ENCODE peak calls at places on chromosomes 7 and 10, in five cellular contexts. G, T, Q, P and E are unnamed samples.

GRCh38 chr7:155219947-155220769 is 77.5 kb upstream of the INSIG1 start:
- DNase-seq in G (no peak), T (no peak), Q (no peak), P (no peak), E (no peak)

GRCh38 chr10:15349133-15349532 is 22.0 kb downstream of the FAM171A1 start:
- DNase-seq in G (no peak), T (no peak), Q (no peak), P (no peak), E (no peak)

GRCh38 chr10:124508070-124508667 is 46.5 kb downstream of the LHPP start:
- DNase-seq in G (no peak), T (no peak), Q (no peak), P (no peak), E (no peak)

GRCh38 chr7:152436279-152437147 is 710 bp upstream of the KMT2C start:
- DNase-seq in G (peak), T (peak), Q (peak), P (peak), E (peak)

GRCh38 chr7:115346685-115347084 is 424.8 kb downstream of the MDFIC start:
- DNase-seq in G (no peak), T (no peak), Q (no peak), P (no peak), E (no peak)

GRCh38 chr10:33136781-33137180 is 178.8 kb upstream of the ITGB1 start:
- DNase-seq in G (peak), T (no peak), Q (peak), P (peak), E (no peak)

GRCh38 chr7:110373514-110374258 is 717.2 kb upstream of the LRRN3 start:
- DNase-seq in G (peak), T (no peak), Q (peak), P (peak), E (no peak)

GRCh38 chr10:122504551-122504950 is 43.2 kb downstream of the HTRA1 start:
- DNase-seq in G (no peak), T (no peak), Q (peak), P (peak), E (no peak)

GRCh38 chr10:49187950-49188761 is at the start of gene TMEM273:
- DNase-seq in G (peak), T (no peak), Q (no peak), P (no peak), E (no peak)

GRCh38 chr7:71272509-71273214 is 140.7 kb downstream of the GALNT17 start:
- DNase-seq in G (no peak), T (no peak), Q (no peak), P (no peak), E (no peak)

GRCh38 chr10:132499367-132499685 is 38.3 kb upstream of the INPP5A start:
- DNase-seq in G (no peak), T (no peak), Q (no peak), P (no peak), E (no peak)

GRCh38 chr7:64884085-64884912 is 18.8 kb upstream of the ZNF273 start:
- DNase-seq in G (no peak), T (no peak), Q (no peak), P (no peak), E (peak)

GRCh38 chr10:71621263-71621751 is 98.3 kb downstream of the C10orf105 start:
- DNase-seq in G (no peak), T (no peak), Q (no peak), P (peak), E (peak)

GRCh38 chr10:68052463-68052862 is 22.6 kb downstream of the HERC4 start:
- DNase-seq in G (peak), T (no peak), Q (peak), P (peak), E (no peak)

GRCh38 chr10:114038819-114039218 is 4.8 kb upstream of the ADRB1 start:
- DNase-seq in G (no peak), T (no peak), Q (no peak), P (no peak), E (no peak)

GRCh38 chr7:31020652-31021051 is 31.5 kb upstream of the ADCYAP1R1 start:
- DNase-seq in G (no peak), T (no peak), Q (no peak), P (no peak), E (peak)

GRCh38 chr7:95578299-95578855 is 17.9 kb downstream of the PDK4 start:
- DNase-seq in G (no peak), T (no peak), Q (no peak), P (no peak), E (no peak)

DNA sequence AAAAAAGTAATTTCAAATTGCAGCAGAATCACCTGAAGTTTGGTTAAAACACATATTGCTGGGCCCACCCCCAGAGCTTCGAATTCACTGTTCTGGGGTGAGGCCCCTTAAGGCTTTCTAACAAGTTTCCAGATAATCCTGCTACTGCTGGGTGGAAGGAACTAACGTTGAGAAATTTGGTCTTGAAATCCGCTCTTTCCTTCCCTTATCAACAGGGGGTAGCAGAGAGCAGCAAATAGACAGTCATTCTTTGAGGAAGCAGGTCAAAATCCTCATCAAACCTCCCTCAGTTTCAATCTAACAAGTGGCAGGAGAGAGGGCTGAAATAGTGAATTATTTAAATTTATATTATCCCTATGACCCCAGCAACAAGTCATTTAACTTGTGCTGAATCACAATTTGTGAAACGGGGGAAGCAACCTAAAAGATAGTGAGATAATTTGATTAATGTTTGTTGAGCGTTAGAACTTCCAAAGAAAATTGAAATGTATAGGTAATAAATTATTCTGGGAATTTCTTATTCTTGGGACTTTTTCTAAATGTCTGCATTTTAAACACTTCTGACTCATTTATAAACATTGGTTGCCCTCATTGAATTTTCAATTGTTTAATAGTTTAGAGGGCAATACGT is 21.7 kb upstream of the MALSU1 start:
- DNase-seq in G (peak), T (peak), Q (peak), P (peak), E (peak)
- H2AFZ ChIP-seq in G (no peak), T (peak), Q (no peak), P (no peak), E (no peak)

GRCh38 chr7:27165655-27166474 is 528 bp upstream of the HOXA9 start:
- DNase-seq in G (no peak), T (no peak), Q (no peak), P (peak), E (no peak)
- H3K23ac ChIP-seq in G (no peak), T (no peak), Q (no peak), P (peak), E (no peak)

DNA sequence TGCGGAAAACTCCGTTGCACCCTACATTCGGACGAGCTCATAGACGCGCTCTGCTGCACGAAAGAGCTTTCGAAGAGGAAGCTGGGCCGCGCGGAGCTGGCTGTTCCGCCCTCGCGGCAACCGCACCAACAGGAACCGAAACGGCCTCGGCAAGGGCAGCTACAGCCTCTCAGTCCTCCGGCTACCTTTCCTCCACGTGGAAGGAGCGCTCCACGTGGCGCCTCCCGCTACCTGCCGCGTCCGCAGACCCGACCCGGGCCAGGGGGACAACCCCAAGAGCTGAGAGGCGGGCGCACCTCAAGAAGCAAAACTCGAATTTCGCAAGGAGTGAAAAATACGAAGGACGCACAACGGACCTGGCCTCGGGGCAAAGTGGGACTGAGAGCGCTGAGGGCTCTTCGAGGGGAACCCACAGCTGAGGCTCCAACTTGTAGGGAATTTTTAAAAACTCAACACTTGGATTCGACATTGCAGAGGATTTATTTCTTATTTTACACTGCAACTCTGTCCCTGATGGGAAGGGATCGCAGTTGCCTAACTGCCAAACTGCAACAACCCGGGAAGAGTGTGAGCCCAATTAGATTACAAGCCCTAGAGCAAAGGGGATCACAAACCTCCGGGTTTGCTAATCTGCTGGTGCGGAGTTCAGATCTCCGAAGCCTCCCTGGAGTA is 1.4 kb downstream of the HPSE2 start:
- DNase-seq in G (peak), T (no peak), Q (peak), P (peak), E (peak)
- H4K8ac ChIP-seq in G (no peak), T (peak), Q (no peak), P (peak), E (no peak)

GRCh38 chr7:101206665-101207042 is 5.8 kb upstream of the MOGAT3 start:
- DNase-seq in G (no peak), T (no peak), Q (no peak), P (no peak), E (no peak)
- H2AFZ ChIP-seq in G (no peak), T (no peak), Q (no peak), P (no peak), E (no peak)

GRCh38 chr10:22026287-22026686 is 22.8 kb upstream of the DNAJC1 start:
- DNase-seq in G (no peak), T (no peak), Q (no peak), P (no peak), E (no peak)
- H3K23ac ChIP-seq in G (no peak), T (no peak), Q (no peak), P (no peak), E (no peak)

DNA sequence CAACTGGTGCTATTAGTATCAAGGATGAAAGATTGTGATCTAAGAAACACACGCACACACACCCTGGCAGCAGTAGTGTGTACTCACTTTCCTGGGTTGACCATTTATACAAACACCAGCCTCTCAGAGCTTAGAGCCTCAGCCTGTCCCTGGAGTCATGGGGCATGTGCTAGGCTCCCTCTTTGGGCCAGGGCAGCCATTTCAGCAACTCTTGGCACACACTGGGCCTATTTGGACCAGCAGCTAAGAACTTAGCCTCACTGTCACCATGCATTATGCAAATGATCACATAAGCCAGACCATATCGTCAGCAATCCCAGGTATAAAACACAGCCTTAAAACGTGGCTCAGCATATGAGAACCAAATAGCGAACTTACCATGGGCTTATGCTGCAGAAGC is 51.3 kb downstream of the GLI3 start:
- DNase-seq in G (no peak), T (no peak), Q (no peak), P (no peak), E (no peak)
- H4K8ac ChIP-seq in G (no peak), T (no peak), Q (no peak), P (no peak), E (no peak)